ENCODE peak calls at places on chromosome 20, in six cellular contexts. D is vagina, S is cardiac fibroblast, N is left ventricle myocardium inferior, K is AG10803, Z is lower leg skin. E is an unnamed sample.

GRCh38 chr20:49916146-49917002 is 1.0 kb upstream of the SPATA2 start:
- DNase-seq in N (no peak), K (peak), S (peak), Z (no peak), D (no peak), E (peak)

GRCh38 chr20:37282558-37282957 is 6.9 kb upstream of the MANBAL start:
- DNase-seq in D (no peak), Z (no peak), S (peak), K (peak), N (no peak), E (peak)

GRCh38 chr20:39394461-39394860 is 432.3 kb downstream of the DHX35 start:
- DNase-seq in N (no peak), Z (no peak), K (no peak), D (no peak), S (no peak), E (no peak)

GRCh38 chr20:2688041-2688591 is 4.5 kb upstream of the EBF4 start:
- DNase-seq in K (no peak), S (peak), Z (no peak), D (no peak), N (peak), E (no peak)

GRCh38 chr20:57838670-57839142 is 128.9 kb upstream of the PMEPA1 start:
- DNase-seq in D (no peak), Z (no peak), S (no peak), N (no peak), K (peak), E (no peak)

GRCh38 chr20:41889125-41889870 is 271.1 kb upstream of the CHD6 start:
- DNase-seq in N (no peak), K (no peak), D (no peak), S (no peak), Z (no peak), E (no peak)

GRCh38 chr20:60589624-60590023 is 631.4 kb downstream of the CDH26 start:
- DNase-seq in N (no peak), Z (no peak), S (peak), K (no peak), D (no peak), E (no peak)

GRCh38 chr20:19695081-19695480 is 63.0 kb upstream of the RIN2 start:
- DNase-seq in S (no peak), K (peak), N (no peak), Z (no peak), D (no peak), E (no peak)

GRCh38 chr20:25057234-25058050 is 497 bp downstream of the ACSS1 start:
- DNase-seq in K (peak), S (peak), Z (no peak), N (peak), D (no peak), E (no peak)

GRCh38 chr20:4855097-4855496 is 133.4 kb downstream of the PRND start:
- DNase-seq in Z (no peak), K (no peak), D (no peak), S (no peak), N (no peak), E (no peak)

GRCh38 chr20:2983508-2983907 is 59.9 kb upstream of the GNRH2 start:
- DNase-seq in N (no peak), Z (no peak), D (no peak), S (no peak), K (no peak), E (no peak)

GRCh38 chr20:51345601-51346101 is 196.9 kb downstream of the NFATC2 start:
- DNase-seq in Z (no peak), K (peak), D (no peak), N (no peak), S (peak), E (no peak)

GRCh38 chr20:23162887-23163286 is 76.8 kb upstream of the CD93 start:
- DNase-seq in Z (no peak), S (no peak), K (no peak), D (peak), N (no peak), E (no peak)

GRCh38 chr20:2755451-2756055 is 44.9 kb downstream of the CPXM1 start:
- DNase-seq in Z (no peak), D (no peak), K (no peak), N (no peak), S (no peak), E (no peak)

GRCh38 chr20:54067606-54068174 is 2.7 kb downstream of the BCAS1 start:
- DNase-seq in Z (no peak), K (peak), D (no peak), N (peak), S (peak), E (peak)

GRCh38 chr20:53711333-53712211 is 117.9 kb upstream of the ZNF217 start:
- DNase-seq in K (no peak), S (no peak), D (no peak), Z (no peak), N (no peak), E (no peak)

GRCh38 chr20:33501000-33501399 is 11.1 kb downstream of the CBFA2T2 start:
- DNase-seq in K (no peak), D (no peak), N (no peak), S (no peak), Z (no peak), E (no peak)

GRCh38 chr20:41047279-41047974 is 18.8 kb downstream of the TOP1 start:
- DNase-seq in K (no peak), Z (no peak), N (no peak), S (no peak), D (no peak), E (no peak)

GRCh38 chr20:56373942-56374341 is 15.2 kb downstream of the FAM210B start:
- DNase-seq in Z (no peak), S (peak), K (peak), N (no peak), D (no peak), E (peak)

GRCh38 chr20:36792422-36792821 is 18.9 kb upstream of the DSN1 start:
- DNase-seq in K (peak), D (no peak), N (no peak), S (peak), Z (no peak), E (peak)

GRCh38 chr20:49620364-49621240 is 52.7 kb upstream of the PTGIS start:
- DNase-seq in S (no peak), K (no peak), N (no peak), Z (no peak), D (no peak), E (no peak)

GRCh38 chr20:32742322-32743236 is 688 bp downstream of the COMMD7 start:
- DNase-seq in K (no peak), Z (no peak), D (no peak), N (no peak), S (no peak), E (no peak)

GRCh38 chr20:14820771-14821170 is 483.4 kb upstream of the FLRT3 start:
- DNase-seq in Z (no peak), S (no peak), N (no peak), K (no peak), D (no peak), E (no peak)

GRCh38 chr20:17933711-17934110 is 34.9 kb downstream of the SNX5 start:
- DNase-seq in N (no peak), S (no peak), D (no peak), K (no peak), Z (no peak), E (no peak)

GRCh38 chr20:53142225-53142624 is 170.1 kb downstream of the TSHZ2 start:
- DNase-seq in D (no peak), N (no peak), S (no peak), K (no peak), Z (no peak), E (no peak)

GRCh38 chr20:20939006-20939405 is 167.2 kb downstream of the LINC00237 start:
- DNase-seq in D (no peak), Z (no peak), N (no peak), S (no peak), K (no peak), E (no peak)

GRCh38 chr20:34622821-34623451 is 54.0 kb downstream of the PIGU start:
- DNase-seq in K (no peak), N (no peak), D (no peak), Z (no peak), S (peak), E (no peak)

GRCh38 chr20:57672953-57673575 is 36.8 kb downstream of the PMEPA1 start:
- DNase-seq in D (no peak), S (no peak), Z (no peak), N (no peak), K (peak), E (no peak)

GRCh38 chr20:57326667-57327455 is 2.7 kb upstream of the SPO11 start:
- DNase-seq in N (no peak), K (no peak), S (no peak), D (no peak), Z (no peak), E (no peak)

GRCh38 chr20:17854307-17854903 is 114.2 kb downstream of the SNX5 start:
- DNase-seq in Z (no peak), D (no peak), N (peak), S (peak), K (no peak), E (no peak)

GRCh38 chr20:8624046-8624445 is 444.8 kb upstream of the PLCB4 start:
- DNase-seq in K (no peak), D (no peak), S (no peak), Z (no peak), N (no peak), E (no peak)

GRCh38 chr20:51346686-51347485 is 195.6 kb downstream of the NFATC2 start:
- DNase-seq in N (no peak), Z (no peak), K (peak), S (peak), D (no peak), E (no peak)

GRCh38 chr20:29687438-29687837 is 1570.0 kb upstream of the DEFB115 start:
- DNase-seq in D (no peak), Z (no peak), K (no peak), S (no peak), N (no peak), E (no peak)

GRCh38 chr20:29690274-29690673 is 1567.2 kb upstream of the DEFB115 start:
- DNase-seq in D (no peak), Z (no peak), K (no peak), S (no peak), N (no peak), E (no peak)

GRCh38 chr20:29689411-29690225 is 1567.8 kb upstream of the DEFB115 start:
- DNase-seq in S (peak), N (peak), Z (peak), K (peak), D (no peak), E (no peak)
- H3K4me3 ChIP-seq in S (peak), N (peak), Z (no peak), K (peak), D (no peak), E (no peak)

GRCh38 chr20:62822788-62823651 is 6.2 kb downstream of the COL9A3 start:
- DNase-seq in K (no peak), N (no peak), D (no peak), S (peak), Z (no peak), E (no peak)
- TF ChIP-seq CTCF in K (peak), N (no peak), D (no peak), S (peak), Z (peak), E (peak)

DNA sequence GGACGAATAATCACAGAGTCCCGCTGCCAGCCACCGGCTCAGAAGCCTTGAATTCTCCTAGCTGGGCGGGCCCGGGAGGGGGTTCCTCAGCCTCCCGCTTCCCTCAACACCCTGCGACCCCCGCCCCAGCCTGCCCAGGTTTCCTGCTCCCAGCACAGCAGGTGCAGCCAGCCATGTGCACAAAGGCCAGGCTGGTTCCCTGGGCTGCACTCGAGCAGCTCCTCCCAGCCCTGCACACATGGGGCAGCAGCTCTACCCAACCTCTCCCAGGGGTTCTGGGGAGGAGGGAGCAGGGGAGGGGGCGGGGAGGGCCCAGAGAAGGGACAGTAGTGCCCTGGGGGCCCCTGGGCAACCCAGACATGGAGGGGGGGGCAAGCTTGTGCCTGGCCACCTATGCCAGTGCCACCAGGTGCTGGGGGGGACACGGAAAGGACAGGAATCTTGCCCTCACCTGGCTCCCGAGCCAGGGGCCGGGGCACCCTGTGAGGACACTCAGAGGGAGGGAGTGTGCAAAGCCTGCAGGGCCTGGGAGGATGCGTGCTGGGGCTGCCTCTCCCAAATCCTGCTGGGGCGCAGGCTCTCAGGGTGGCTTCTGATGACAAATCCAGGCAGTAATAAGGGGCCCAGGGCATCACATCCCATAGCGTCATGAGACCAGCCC is 1.2 kb upstream of the NTSR1 start:
- DNase-seq in N (no peak), Z (no peak), D (no peak), S (no peak), K (no peak), E (no peak)
- H3K4me3 ChIP-seq in N (no peak), Z (no peak), D (no peak), S (no peak), K (no peak), E (no peak)

DNA sequence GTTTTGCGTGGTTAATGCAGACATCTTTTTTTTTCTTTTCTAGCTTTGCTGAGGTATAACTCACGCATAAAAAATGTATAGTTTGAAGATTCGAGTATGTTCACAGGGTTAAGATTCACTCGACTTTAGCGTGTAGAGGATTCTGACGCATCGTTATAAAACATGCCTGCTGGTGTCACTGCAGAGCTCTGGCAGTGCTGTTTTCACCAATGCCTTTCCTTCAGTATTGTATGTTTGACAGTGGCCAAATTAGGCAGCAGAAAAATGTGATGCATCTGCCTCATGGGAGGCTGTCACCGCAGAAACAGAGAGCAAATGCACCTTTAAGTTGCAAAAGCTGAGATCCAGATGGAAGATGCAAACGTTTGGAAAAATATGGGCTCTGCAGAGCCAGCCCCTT is 18.0 kb upstream of the SIRPB2 start:
- DNase-seq in Z (no peak), S (peak), N (no peak), D (no peak), K (peak), E (no peak)
- TF ChIP-seq CTCF in Z (no peak), S (peak), N (peak), D (no peak), K (peak), E (peak)

DNA sequence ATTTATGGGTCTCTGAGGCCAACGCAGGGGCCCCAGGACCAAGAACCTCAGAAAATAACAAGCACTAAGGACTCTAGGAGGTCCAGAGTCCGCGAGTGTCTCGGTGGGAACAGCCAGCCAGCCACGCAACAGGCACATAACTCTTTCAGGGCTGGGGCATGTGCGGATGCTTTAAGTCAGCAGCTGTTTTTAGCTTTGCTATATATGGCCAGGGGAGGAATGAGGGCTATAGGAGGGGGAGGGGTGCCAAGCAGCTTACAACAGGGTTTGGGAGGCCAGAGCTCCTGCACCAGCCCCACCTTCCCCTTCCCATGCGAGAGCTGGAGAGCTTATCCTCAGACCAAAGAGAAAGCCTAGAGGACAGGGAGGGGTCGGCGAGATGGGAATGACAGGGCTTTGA is 6.2 kb downstream of the JPH2 start:
- DNase-seq in S (peak), Z (no peak), D (no peak), K (peak), N (peak), E (no peak)
- H3K4me3 ChIP-seq in S (no peak), Z (no peak), D (peak), K (peak), N (peak), E (no peak)

GRCh38 chr20:45392733-45393132 is 14.6 kb upstream of the TP53TG5 start:
- DNase-seq in K (no peak), S (no peak), Z (no peak), N (no peak), D (no peak), E (no peak)
- TF ChIP-seq CTCF in K (no peak), S (no peak), Z (no peak), N (peak), D (no peak), E (peak)

DNA sequence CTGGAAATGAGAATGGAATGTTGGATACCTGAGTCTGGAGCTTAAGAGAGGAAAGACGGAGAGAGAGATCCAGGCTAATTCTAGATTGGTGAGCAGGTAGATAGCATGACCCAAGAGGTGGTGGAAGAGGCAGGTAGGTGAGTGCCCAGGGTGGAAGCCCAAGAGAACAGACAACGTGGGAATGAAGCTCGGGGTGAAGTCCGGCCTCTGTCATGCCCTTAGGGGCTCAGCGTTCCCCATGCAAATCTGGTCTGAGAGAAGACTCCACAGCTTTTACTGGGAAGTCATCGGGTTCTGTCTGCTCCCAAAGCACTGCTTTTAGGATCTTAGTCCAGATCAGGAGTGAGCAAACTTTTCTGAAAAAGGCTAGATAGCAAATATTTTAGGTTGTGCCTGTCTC is 3.6 kb downstream of the NELFCD start:
- DNase-seq in N (no peak), Z (no peak), S (no peak), D (no peak), K (no peak), E (no peak)
- H3K4me3 ChIP-seq in N (no peak), Z (no peak), S (no peak), D (no peak), K (no peak), E (no peak)

DNA sequence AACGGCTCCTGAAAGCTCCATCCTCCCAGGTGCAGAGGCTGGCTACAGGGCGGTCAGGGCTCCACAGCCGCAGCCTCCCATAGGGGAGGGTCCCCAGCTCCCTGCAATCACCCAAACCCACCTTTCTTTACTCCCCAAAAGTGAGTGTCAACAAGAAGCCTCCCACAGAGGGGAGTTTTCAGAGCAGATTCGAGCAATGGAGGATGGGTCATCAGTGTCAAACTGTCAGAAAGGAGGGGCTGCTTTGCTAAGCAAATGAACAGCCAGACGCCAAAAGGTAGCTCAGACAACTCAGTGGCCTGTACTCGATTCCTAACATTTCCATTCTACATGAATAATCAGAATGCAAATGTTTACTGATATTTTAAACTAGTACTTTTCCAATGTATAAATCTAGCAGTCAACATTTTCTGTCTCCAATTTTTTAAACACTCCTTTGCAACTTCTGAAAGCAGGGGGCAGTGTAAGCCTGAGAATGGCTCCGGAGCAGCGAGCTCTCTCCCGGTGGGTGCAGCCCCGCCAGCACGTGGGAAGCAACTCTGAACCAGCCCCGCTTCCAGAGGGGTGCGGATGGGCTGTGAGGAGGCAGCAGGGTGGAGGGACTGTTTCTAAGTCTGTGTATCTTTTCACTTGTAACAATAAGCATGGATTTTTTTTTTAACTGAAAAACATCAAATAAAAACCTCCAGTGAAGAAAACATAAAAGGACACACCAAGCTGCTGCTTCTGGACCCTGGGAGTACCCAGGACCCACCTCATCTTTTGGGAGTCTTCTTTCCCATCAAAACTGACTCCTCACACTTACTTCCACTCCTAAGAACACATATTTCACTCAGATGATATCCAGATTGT is 54.9 kb downstream of the TAF4 start:
- DNase-seq in K (peak), D (no peak), S (peak), N (peak), Z (peak), E (no peak)
- TF ChIP-seq CTCF in K (peak), D (peak), S (peak), N (peak), Z (peak), E (peak)

GRCh38 chr20:63574829-63575720 is 1.0 kb upstream of the HELZ2 start:
- DNase-seq in K (no peak), N (no peak), D (no peak), S (peak), Z (no peak), E (no peak)
- H3K4me3 ChIP-seq in K (no peak), N (peak), D (peak), S (no peak), Z (no peak), E (no peak)